ENCODE peak calls at places on chromosomes 11 and 22, in six cellular contexts. K, M, E, F, S and T are unnamed samples.

GRCh38 chr11:35567737-35568465 is 42.5 kb upstream of the PAMR1 start:
- DNase-seq in K (peak; percentile 94), M (no peak), E (no peak), F (no peak), S (no peak), T (no peak)

GRCh38 chr11:67434395-67434881 is 3.0 kb downstream of the PTPRCAP start:
- DNase-seq in K (no peak), M (no peak), E (no peak), F (no peak), S (no peak), T (no peak)

GRCh38 chr11:95222817-95223216 is 8.2 kb downstream of the SESN3 start:
- DNase-seq in K (no peak), M (no peak), E (no peak), F (no peak), S (no peak), T (no peak)

GRCh38 chr11:134988495-134988894 is 576.5 kb upstream of the B3GAT1 start:
- DNase-seq in K (no peak), M (no peak), E (no peak), F (no peak), S (no peak), T (no peak)

GRCh38 chr11:31810779-31811647 is at the start of gene PAX6:
- DNase-seq in K (peak; percentile 13), M (peak; percentile 61), E (no peak), F (peak; percentile 73), S (peak; percentile 97), T (no peak)

GRCh38 chr11:125763483-125763882 is 15.1 kb downstream of the PATE2 start:
- DNase-seq in K (no peak), M (no peak), E (no peak), F (no peak), S (no peak), T (no peak)

GRCh38 chr22:36107436-36107835 is 53.1 kb downstream of the APOL3 start:
- DNase-seq in K (no peak), M (no peak), E (no peak), F (peak; percentile 26), S (no peak), T (no peak)

GRCh38 chr22:43090130-43090789 is 1.1 kb upstream of the TTLL1 start:
- DNase-seq in K (peak; percentile 89), M (peak; percentile 95), E (peak; percentile 60), F (peak; percentile 79), S (peak; percentile 28), T (peak; percentile 64)

GRCh38 chr11:119479685-119480275 is 56.8 kb upstream of the THY1 start:
- DNase-seq in K (peak; percentile 45), M (peak; percentile 75), E (no peak), F (peak; percentile 4), S (peak; percentile 67), T (no peak)

GRCh38 chr22:48606684-48607307 is 1220.9 kb downstream of the BRD1 start:
- DNase-seq in K (no peak), M (no peak), E (no peak), F (no peak), S (no peak), T (no peak)

GRCh38 chr11:95499516-95500135 is 268.6 kb upstream of the SESN3 start:
- DNase-seq in K (peak; percentile 63), M (peak; percentile 77), E (no peak), F (no peak), S (no peak), T (no peak)

GRCh38 chr11:117833401-117833891 is 8.9 kb upstream of the FXYD2 start:
- DNase-seq in K (no peak), M (no peak), E (peak; percentile 87), F (peak; percentile 97), S (no peak), T (no peak)

GRCh38 chr11:132187814-132188213 is 817.4 kb downstream of the NTM start:
- DNase-seq in K (no peak), M (peak; percentile 75), E (no peak), F (no peak), S (no peak), T (peak; percentile 47)

GRCh38 chr22:39253427-39254070 is 8.8 kb upstream of the PDGFB start:
- DNase-seq in K (peak; percentile 82), M (peak; percentile 95), E (peak; percentile 52), F (peak; percentile 87), S (no peak), T (peak; percentile 72)

GRCh38 chr11:2885017-2885675 is 429 bp downstream of the CDKN1C start:
- DNase-seq in K (no peak), M (peak; percentile 62), E (peak; percentile 65), F (peak; percentile 88), S (peak; percentile 88), T (peak; percentile 81)

GRCh38 chr11:9726313-9727022 is 62.6 kb downstream of the SWAP70 start:
- DNase-seq in K (peak; percentile 75), M (peak; percentile 81), E (no peak), F (no peak), S (no peak), T (peak; percentile 44)

GRCh38 chr11:3796796-3797328 is 492 bp downstream of the NUP98 start:
- DNase-seq in K (no peak), M (peak; percentile 73), E (no peak), F (no peak), S (no peak), T (peak; percentile 77)

GRCh38 chr22:49444781-49445180 is 382.9 kb downstream of the BRD1 start:
- DNase-seq in K (no peak), M (no peak), E (no peak), F (no peak), S (no peak), T (no peak)

GRCh38 chr11:35039076-35039475 is 99.9 kb upstream of the CD44 start:
- DNase-seq in K (peak; percentile 68), M (peak; percentile 22), E (no peak), F (no peak), S (no peak), T (no peak)

DNA sequence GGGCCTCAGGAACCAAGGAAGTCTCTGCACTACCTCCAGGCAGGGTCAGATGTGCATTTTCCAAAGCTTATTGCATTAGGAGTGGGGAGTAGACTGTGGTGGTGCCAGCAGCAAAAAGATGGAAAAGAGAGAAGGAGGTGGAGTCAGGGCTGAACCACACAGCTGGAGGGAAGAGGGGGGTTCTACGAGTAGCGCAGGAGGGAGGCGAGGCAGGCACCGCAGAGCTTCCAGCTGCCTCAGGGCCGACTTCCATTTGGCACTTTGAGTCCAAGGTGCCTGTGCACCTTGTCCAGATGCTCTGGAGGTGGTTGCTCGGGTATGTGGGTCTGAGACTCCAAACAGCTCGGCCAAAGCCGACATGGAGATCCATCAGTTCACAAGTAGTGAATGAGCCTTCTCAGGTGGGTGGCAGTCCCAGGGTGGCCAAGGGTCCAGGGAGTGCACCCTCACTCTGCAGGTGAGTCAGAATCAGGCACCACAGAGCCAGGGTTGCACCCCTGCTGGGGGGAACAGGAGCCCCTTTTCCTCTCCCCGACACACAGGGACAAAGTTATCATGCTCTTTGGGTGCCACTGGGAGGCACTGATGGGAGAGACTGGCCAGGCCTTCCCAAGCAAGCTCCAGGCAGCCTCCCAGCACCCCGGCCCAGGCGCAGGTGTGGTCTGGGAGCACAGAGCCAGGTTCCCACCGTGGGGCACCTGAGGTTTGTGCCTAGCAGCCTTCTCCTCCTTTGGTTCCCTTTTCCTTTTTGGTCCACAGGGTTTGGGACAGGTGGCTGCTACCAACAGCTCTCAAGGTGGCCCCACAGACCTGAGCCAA is 30.2 kb downstream of the GGT5 start:
- DNase-seq in K (no peak), M (no peak), E (no peak), F (no peak), S (no peak), T (no peak)
- H3K9ac ChIP-seq in K (no peak overlapping the region), M (no peak overlapping the region), E (no peak overlapping the region), F (no peak overlapping the region), S (no peak overlapping the region), T (no peak overlapping the region)

DNA sequence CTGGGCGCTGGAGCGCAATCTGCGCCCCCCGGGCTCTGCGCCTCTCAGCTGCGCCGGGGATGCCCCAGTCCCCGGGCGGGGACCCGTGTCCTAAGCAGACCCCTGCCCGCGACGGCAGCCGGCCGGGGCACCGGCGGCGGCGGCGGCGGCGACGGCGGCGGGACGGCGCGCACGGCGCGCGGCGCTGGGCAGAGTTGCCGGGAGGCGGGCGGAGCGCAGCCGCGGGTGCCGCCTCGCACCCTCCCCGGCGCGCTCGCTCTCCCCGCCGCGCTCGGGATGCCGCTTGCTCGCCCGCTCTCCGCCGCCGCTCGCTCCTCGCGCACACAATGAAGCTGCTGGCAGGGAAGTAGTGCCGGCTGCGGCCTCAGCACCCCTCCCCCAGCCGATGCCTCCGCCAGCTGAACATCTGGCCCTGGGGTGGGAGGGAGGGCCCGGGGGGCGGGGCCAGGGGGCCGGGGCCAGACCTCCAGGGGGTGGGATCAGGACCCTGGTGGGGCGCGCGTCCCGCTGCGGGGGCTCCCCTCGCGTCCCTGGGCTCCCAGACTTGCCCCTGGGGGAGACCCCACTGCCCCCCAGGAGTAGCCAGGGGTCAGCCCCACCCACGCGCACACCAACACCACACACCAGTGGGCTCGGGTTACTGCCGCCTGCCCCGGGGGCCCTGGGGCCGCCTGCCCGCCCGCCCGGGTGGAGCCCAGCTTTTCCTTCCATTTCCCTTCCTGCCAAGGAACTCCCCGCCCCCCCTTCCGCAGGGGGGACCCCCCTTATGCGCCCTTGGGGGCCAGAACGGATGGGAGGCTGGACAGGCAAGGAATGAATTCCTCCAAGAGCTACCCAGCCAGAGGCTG is at the start of gene RCOR2:
- DNase-seq in K (peak; percentile 60), M (peak; percentile 85), E (peak; percentile 80), F (peak; percentile 90), S (peak; percentile 95), T (peak; percentile 85)
- H3K9ac ChIP-seq in K (no peak within 1 kb of the TSS), M (peak within 1 kb of the TSS; percentile 64), E (peak within 1 kb of the TSS; percentile 68), F (no peak within 1 kb of the TSS), S (peak within 1 kb of the TSS; percentile 70), T (peak within 1 kb of the TSS; percentile 68)

GRCh38 chr11:78742430-78742829 is 167.8 kb upstream of the NARS2 start:
- DNase-seq in K (peak; percentile 54), M (peak; percentile 5), E (peak; percentile 89), F (peak; percentile 79), S (no peak), T (no peak)

GRCh38 chr11:78744949-78745348 is 170.3 kb upstream of the NARS2 start:
- DNase-seq in K (no peak), M (no peak), E (no peak), F (no peak), S (no peak), T (no peak)

GRCh38 chr11:78740175-78741161 is 165.8 kb upstream of the NARS2 start:
- DNase-seq in K (no peak), M (no peak), E (peak; percentile 37), F (no peak), S (no peak), T (no peak)

GRCh38 chr11:78744202-78744601 is 169.5 kb upstream of the NARS2 start:
- DNase-seq in K (peak; percentile 12), M (no peak), E (no peak), F (no peak), S (no peak), T (no peak)

GRCh38 chr11:78741794-78742193 is 167.1 kb upstream of the NARS2 start:
- DNase-seq in K (no peak), M (no peak), E (no peak), F (no peak), S (no peak), T (no peak)
- H3K9ac ChIP-seq in K (no peak overlapping the region), M (no peak overlapping the region), E (no peak overlapping the region), F (no peak overlapping the region), S (no peak overlapping the region), T (no peak overlapping the region)

DNA sequence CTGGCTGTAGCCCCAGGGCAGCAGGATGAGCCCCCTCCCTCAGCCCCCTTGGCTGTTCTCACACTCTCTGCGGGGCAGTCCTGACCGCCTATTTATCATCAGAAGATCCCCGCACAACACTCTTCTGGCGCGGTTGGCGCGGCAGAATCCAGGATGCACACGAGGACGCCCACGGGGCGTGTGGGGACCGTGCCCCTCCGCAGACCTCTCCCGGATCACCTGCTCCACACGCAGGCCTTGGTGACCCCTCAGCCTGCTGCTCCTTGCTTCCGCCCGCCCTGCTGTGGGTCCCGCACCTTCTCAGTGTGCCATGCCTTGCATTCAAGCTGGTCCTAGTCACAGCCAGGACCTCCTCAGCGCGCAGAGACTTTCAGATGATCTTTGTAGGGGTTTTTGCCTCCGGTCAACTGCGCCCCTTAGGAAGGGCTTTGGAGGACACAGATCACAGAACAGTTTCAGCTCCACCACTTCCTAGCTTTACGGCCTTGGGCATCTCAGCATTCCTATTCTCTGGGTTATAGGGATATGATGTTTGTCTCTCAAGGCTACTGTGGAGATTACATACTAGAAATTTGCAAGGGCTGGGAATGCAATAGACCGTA is 841 bp upstream of the TUB start:
- DNase-seq in K (no peak), M (no peak), E (no peak), F (no peak), S (no peak), T (no peak)
- H3K9ac ChIP-seq in K (no peak overlapping the region), M (peak overlapping the region; percentile 84), E (peak overlapping the region; percentile 18), F (no peak overlapping the region), S (no peak overlapping the region), T (peak overlapping the region; percentile 81)